ENCODE peak calls at places on chromosomes 6 and 20, in four cellular contexts. G is stimulated activated CD8-positive, alpha-beta memory T cell treated with anti-CD3 and anti-CD28 coated beads, Interleukin-7, amount 100 ng/mL, for 1 hour; L is effector memory CD8-positive, alpha-beta T cell; J is NCI-H345. I is an unnamed sample.
A peak's percentile ranks its signal among the peaks of the same experiment; 100 is the strongest.

GRCh38 chr20:2519115-2519815 is 10.6 kb upstream of the ZNF343 start:
- DNase-seq in J (no peak), L (no peak), G (no peak), I (no peak)

GRCh38 chr6:168927026-168927425 is 326.6 kb downstream of the THBS2 start:
- DNase-seq in L (no peak), J (no peak), G (no peak), I (no peak)

GRCh38 chr6:56144538-56145324 is 102.6 kb downstream of the COL21A1 start:
- DNase-seq in J (no peak), G (no peak), L (no peak), I (no peak)

GRCh38 chr20:38127920-38128528 is 37.0 kb downstream of the TGM2 start:
- DNase-seq in G (no peak), L (no peak), J (no peak), I (no peak)

GRCh38 chr6:107115695-107116327 is 496 bp upstream of the BEND3 start:
- DNase-seq in G (no peak), J (peak; percentile 68), L (no peak), I (peak; percentile 2)

GRCh38 chr6:45539124-45539523 is 161.4 kb upstream of the SUPT3H start:
- DNase-seq in J (no peak), L (no peak), G (no peak), I (no peak)

GRCh38 chr20:60381643-60382400 is 423.6 kb downstream of the CDH26 start:
- DNase-seq in J (no peak), L (no peak), G (no peak), I (no peak)

GRCh38 chr6:160132776-160133338 is 11.2 kb downstream of the SLC22A1 start:
- DNase-seq in G (no peak), L (no peak), J (no peak), I (no peak)

GRCh38 chr6:105879902-105880547 is 206.1 kb upstream of the PRDM1 start:
- DNase-seq in L (no peak), J (no peak), G (no peak), I (no peak)

GRCh38 chr6:154292855-154293519 is 63.6 kb downstream of the IPCEF1 start:
- DNase-seq in L (no peak), J (no peak), G (no peak), I (no peak)